ENCODE peak calls at places on chromosomes 13 and 19, in four cellular contexts. F is thoracic aorta, G is endothelial cell, N is heart left ventricle. A is an unnamed sample.

GRCh38 chr19:18999896-19000620 is 33.3 kb downstream of the SUGP2 start:
- DNase-seq in F (no peak), G (peak; percentile 23), N (no peak), A (no peak)

GRCh38 chr19:43474986-43475705 is 9.7 kb upstream of the LYPD3 start:
- DNase-seq in F (peak; percentile 75), G (peak; percentile 99), N (peak; percentile 96), A (no peak)

GRCh38 chr19:11090264-11091032 is 1.2 kb downstream of the LDLR start:
- DNase-seq in F (peak; percentile 97), G (peak; percentile 93), N (peak; percentile 99), A (peak; percentile 69)

GRCh38 chr19:8610041-8610927 is at the start of gene ADAMTS10:
- DNase-seq in F (no peak), G (peak; percentile 50), N (peak; percentile 58), A (no peak)

GRCh38 chr13:100470841-100471505 is 117.6 kb downstream of the GGACT start:
- DNase-seq in F (no peak), G (no peak), N (no peak), A (no peak)

GRCh38 chr13:41268764-41269163 is 5.4 kb upstream of the MTRF1 start:
- DNase-seq in F (no peak), G (peak; percentile 16), N (no peak), A (no peak)

GRCh38 chr19:4981681-4981958 is 12.7 kb downstream of the KDM4B start:
- DNase-seq in F (no peak), G (no peak), N (no peak), A (no peak)

GRCh38 chr19:7681336-7682174 is 922 bp downstream of the TRAPPC5 start:
- DNase-seq in F (peak; percentile 69), G (peak; percentile 75), N (peak; percentile 79), A (peak; percentile 23)

GRCh38 chr13:18996627-18997051 is 185.0 kb downstream of the TUBA3C start:
- DNase-seq in F (no peak), G (no peak), N (no peak), A (no peak)

GRCh38 chr19:18290250-18291018 is 9.0 kb upstream of the JUND start:
- DNase-seq in F (no peak), G (no peak), N (no peak), A (no peak)

GRCh38 chr19:15534957-15535864 is 26.9 kb downstream of the CYP4F22 start:
- DNase-seq in F (no peak), G (no peak), N (no peak), A (no peak)

GRCh38 chr19:37906868-37907734 is at the start of gene SIPA1L3:
- DNase-seq in F (peak; percentile 70), G (peak; percentile 97), N (peak; percentile 94), A (peak; percentile 77)

GRCh38 chr19:49512970-49513745 is 697 bp downstream of the FCGRT start:
- DNase-seq in F (no peak), G (peak; percentile 51), N (peak; percentile 62), A (no peak)

GRCh38 chr19:38384209-38385027 is 3.4 kb downstream of the GGN start:
- DNase-seq in F (no peak), G (peak; percentile 60), N (no peak), A (no peak)

GRCh38 chr13:31846984-31847752 is 107.8 kb downstream of the RXFP2 start:
- DNase-seq in F (no peak), G (no peak), N (peak; percentile 41), A (no peak)

GRCh38 chr13:35228536-35228935 is 248.0 kb downstream of the MAB21L1 start:
- DNase-seq in F (no peak), G (no peak), N (no peak), A (no peak)

GRCh38 chr19:43695985-43696729 is 19.7 kb upstream of the IRGC start:
- DNase-seq in F (no peak), G (no peak), N (no peak), A (no peak)

GRCh38 chr19:10936661-10937084 is 8.1 kb downstream of the TIMM29 start:
- DNase-seq in F (no peak), G (peak; percentile 64), N (no peak), A (peak; percentile 48)

GRCh38 chr13:103188688-103189326 is 122.6 kb upstream of the SLC10A2 start:
- DNase-seq in F (no peak), G (no peak), N (no peak), A (no peak)

GRCh38 chr19:51473009-51473707 is 5.2 kb upstream of the CEACAM18 start:
- DNase-seq in F (peak; percentile 38), G (peak; percentile 84), N (peak; percentile 71), A (peak; percentile 11)

GRCh38 chr13:81540777-81541176 is 1199.9 kb upstream of the SPRY2 start:
- DNase-seq in F (no peak), G (no peak), N (no peak), A (no peak)

GRCh38 chr13:91667486-91667885 is 269.1 kb downstream of the GPC5 start:
- DNase-seq in F (no peak), G (no peak), N (no peak), A (no peak)

GRCh38 chr13:100339411-100339935 is 249.1 kb downstream of the GGACT start:
- DNase-seq in F (no peak), G (no peak), N (no peak), A (no peak)

GRCh38 chr19:2602391-2603181 is 99.9 kb downstream of the GNG7 start:
- DNase-seq in F (peak; percentile 76), G (no peak), N (peak; percentile 72), A (peak; percentile 93)

GRCh38 chr13:113411216-113412023 is 41.9 kb downstream of the ADPRHL1 start:
- DNase-seq in F (peak; percentile 71), G (no peak), N (peak; percentile 67), A (peak; percentile 91)

DNA sequence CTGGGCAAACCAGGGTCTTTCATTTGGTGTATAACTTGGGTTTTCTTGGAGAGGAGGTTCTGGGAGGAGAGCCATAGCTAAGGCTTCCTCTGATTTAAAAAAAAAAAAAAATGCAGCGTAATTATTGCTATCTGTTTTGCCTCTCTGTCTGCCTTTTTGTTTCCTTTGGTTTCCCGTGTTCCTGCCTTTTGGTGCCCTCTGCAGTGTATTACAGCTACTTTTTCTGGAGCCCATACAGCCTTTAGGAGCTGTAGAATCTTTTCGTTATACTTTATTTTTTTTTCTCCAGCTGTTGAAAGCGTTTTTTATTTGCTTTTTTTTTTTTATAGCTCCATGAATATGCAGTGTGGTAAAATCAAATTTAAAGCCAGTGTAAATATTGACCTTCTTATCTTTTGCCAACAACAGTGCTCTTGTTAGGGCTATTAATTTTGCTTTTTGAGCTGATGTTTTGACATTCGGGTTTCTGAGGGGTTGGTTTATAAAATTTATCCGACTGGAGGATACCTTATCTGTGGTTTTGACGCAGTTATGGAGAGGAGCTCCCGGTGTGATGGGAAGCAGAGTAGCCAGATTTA is 38.1 kb downstream of the ZNF493 start:
- DNase-seq in F (no peak), G (no peak), N (no peak), A (no peak)
- TF ChIP-seq CTCF in F (no peak), G (no peak), N (no peak), A (no peak)

GRCh38 chr19:33438987-33439781 is 65.7 kb downstream of the CEBPG start:
- DNase-seq in F (no peak), G (no peak), N (no peak), A (no peak)

GRCh38 chr19:33436360-33437345 is 63.1 kb downstream of the CEBPG start:
- DNase-seq in F (no peak), G (no peak), N (no peak), A (no peak)

GRCh38 chr19:33440241-33440640 is 66.7 kb downstream of the CEBPG start:
- DNase-seq in F (no peak), G (no peak), N (no peak), A (no peak)

GRCh38 chr19:33437351-33438015 is 64.0 kb downstream of the CEBPG start:
- DNase-seq in F (no peak), G (no peak), N (no peak), A (no peak)

DNA sequence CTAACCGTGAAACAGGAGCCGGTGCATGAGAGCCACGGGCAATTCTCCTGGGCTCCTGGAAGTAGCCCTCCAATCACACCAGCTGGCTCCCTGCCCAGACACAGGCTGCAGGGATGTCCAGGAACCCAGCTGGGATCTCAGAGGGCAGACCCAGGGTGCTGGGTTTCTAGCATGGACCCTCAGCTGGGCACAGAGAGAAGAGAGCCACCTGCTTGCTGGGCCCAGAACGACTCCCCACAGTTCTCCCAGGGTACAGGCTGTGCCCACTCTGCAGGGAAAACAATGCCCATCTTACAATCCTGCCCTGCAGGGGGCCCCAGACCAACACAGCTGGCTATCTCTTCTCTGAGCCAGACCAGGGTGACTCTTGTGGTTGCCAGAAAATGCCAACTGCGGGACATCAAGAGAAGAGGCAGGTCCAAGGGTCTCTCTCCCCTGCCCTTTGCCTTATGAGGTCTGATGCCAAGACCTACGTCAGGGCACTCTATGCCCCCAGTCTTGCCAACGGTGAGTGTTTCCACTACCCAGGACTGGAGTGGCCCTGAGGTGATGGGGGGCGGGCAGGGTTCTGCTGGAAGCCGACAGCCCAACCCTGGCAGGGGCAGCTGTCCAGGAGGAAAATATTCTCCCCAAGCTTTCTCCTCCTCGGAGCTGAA is 64.6 kb downstream of the CEBPG start:
- DNase-seq in F (no peak), G (peak; percentile 31), N (peak; percentile 29), A (no peak)
- TF ChIP-seq CTCF in F (no peak), G (no peak), N (peak; percentile 34), A (no peak)

DNA sequence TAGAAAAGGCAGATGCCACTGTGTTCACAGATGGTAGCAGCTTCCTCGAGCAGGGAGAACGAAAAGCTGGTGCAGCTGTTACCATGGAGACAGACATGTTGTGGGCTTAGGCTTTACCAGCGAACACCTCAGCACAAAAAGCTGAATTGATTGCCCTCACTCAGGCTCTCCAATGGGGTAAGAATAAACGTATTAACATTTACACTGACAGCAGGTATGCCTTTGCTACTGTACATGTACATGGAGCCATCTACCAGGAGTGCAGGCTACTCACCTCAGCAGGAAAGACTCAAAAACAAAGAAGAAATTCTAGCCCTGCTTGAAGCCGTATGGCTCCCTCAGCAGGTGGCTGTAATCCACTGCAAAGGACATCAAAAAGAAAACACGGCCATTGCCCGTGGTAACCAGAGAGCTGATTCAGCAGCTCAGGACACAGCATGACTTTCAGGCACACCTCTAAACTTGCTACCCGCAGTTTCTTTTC is 197.7 kb downstream of the ZNF737 start:
- DNase-seq in F (no peak), G (peak; percentile 19), N (no peak), A (no peak)
- TF ChIP-seq CTCF in F (no peak), G (no peak), N (no peak), A (no peak)

DNA sequence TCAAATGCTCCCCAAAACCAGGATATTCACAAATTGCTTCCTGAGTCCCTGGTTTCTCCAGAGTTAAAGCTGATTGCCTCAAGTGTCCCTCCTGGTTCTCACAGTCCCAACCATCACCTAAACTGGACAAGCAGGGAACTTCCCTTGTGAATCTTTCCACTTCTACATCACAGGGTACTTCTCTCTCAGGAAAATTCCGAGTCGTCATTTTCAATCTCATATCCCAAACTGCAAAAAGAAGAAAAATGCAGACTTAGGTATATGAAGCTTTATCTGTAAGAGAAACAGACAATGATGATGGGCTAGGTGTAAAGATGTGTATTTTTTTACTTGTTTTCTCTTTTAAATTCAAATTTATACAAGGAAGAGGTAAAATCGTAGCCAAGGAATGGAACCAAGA is 21.3 kb downstream of the ZNF329 start:
- DNase-seq in F (no peak), G (no peak), N (no peak), A (no peak)
- TF ChIP-seq CTCF in F (no peak), G (no peak), N (no peak), A (no peak)

DNA sequence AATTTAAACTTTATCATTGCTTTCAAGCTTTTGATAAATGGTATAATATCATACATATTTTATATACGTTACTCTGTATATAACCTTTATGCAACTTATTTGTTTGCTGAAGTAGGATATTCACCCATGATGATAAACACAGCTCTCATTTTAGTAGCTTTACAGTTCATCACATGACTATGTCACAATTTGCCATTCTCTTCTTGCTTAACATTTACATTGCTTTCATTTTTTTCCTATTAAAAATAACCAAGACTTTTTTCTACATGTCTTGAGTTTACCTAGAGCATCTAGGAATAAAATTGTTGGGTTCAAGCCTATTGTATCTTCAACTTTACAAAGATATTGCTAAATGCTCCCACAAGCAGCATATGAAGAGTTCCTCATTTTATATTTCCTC is 54.0 kb downstream of the KCNRG start:
- DNase-seq in F (no peak), G (no peak), N (no peak), A (no peak)
- TF ChIP-seq CTCF in F (no peak), G (no peak), N (no peak), A (no peak)

A was measured in AG09309.